ENCODE peak calls at places on chromosomes 4 and X, in four cellular contexts. Y is GM23248, T is H9, F is MM.1S. S is an unnamed sample.
A peak's percentile ranks its signal among the peaks of the same experiment; 100 is the strongest.

GRCh38 chr4:164012396-164013027 is 518.0 kb downstream of the TMA16 start:
- DNase-seq in Y (no peak), T (peak; percentile 71), F (peak; percentile 33), S (peak; percentile 39)

GRCh38 chr4:25867781-25868180 is 5.0 kb upstream of the SEL1L3 start:
- DNase-seq in Y (no peak), T (no peak), F (no peak), S (no peak)

GRCh38 chrX:40106677-40107290 is 9.0 kb upstream of the BCOR start:
- DNase-seq in Y (peak; percentile 17), T (peak; percentile 82), F (no peak), S (peak; percentile 31)

GRCh38 chrX:36334508-36335015 is 415.0 kb downstream of the CFAP47 start:
- DNase-seq in Y (no peak), T (no peak), F (no peak), S (no peak)

GRCh38 chr4:8759987-8760386 is 111.7 kb downstream of the HMX1 start:
- DNase-seq in Y (no peak), T (no peak), F (no peak), S (no peak)

GRCh38 chr4:16772366-16772850 is 126.0 kb downstream of the LDB2 start:
- DNase-seq in Y (peak; percentile 40), T (no peak), F (no peak), S (no peak)

GRCh38 chrX:1244164-1245076 is 24.2 kb upstream of the CSF2RA start:
- DNase-seq in Y (no peak), T (peak; percentile 85), F (peak; percentile 24), S (no peak)

GRCh38 chr4:145937990-145938611 is 522 bp downstream of the ZNF827 start:
- DNase-seq in Y (peak; percentile 69), T (no peak), F (peak; percentile 31), S (peak; percentile 59)

GRCh38 chr4:73021634-73022033 is 47.9 kb downstream of the COX18 start:
- DNase-seq in Y (peak; percentile 68), T (no peak), F (peak; percentile 26), S (peak; percentile 19)

GRCh38 chrX:40843643-40844042 is 108.3 kb upstream of the MED14 start:
- DNase-seq in Y (no peak), T (no peak), F (no peak), S (no peak)

GRCh38 chr4:84790769-84791565 is 175.5 kb downstream of the WDFY3 start:
- DNase-seq in Y (no peak), T (no peak), F (no peak), S (no peak)

GRCh38 chrX:33840176-33840575 is 291.9 kb downstream of the FAM47A start:
- DNase-seq in Y (no peak), T (no peak), F (no peak), S (no peak)

GRCh38 chr4:108619372-108620100 is 840 bp upstream of the RPL34 start:
- DNase-seq in Y (peak; percentile 25), T (no peak), F (no peak), S (no peak)

GRCh38 chrX:125786306-125786705 is 379.8 kb downstream of the DCAF12L2 start:
- DNase-seq in Y (no peak), T (no peak), F (no peak), S (no peak)

GRCh38 chr4:67879486-67879885 is 4.3 kb downstream of the TMPRSS11D start:
- DNase-seq in Y (no peak), T (no peak), F (no peak), S (peak; percentile 2)

GRCh38 chrX:71846429-71846828 is 64.2 kb upstream of the NHSL2 start:
- DNase-seq in Y (peak; percentile 33), T (no peak), F (no peak), S (peak; percentile 70)

GRCh38 chr4:2570551-2571222 is 34.2 kb downstream of the FAM193A start:
- DNase-seq in Y (no peak), T (no peak), F (no peak), S (no peak)

GRCh38 chr4:86367577-86367976 is 7.7 kb upstream of the MAPK10 start:
- DNase-seq in Y (peak; percentile 58), T (no peak), F (no peak), S (peak; percentile 14)

GRCh38 chr4:917992-918391 is 14.1 kb downstream of the GAK start:
- DNase-seq in Y (no peak), T (no peak), F (no peak), S (no peak)

GRCh38 chr4:105145059-105145912 is 1.4 kb upstream of the TET2 start:
- DNase-seq in Y (peak; percentile 33), T (no peak), F (no peak), S (no peak)

GRCh38 chr4:106315476-106315967 is 487 bp downstream of the TBCK start:
- DNase-seq in Y (peak; percentile 86), T (no peak), F (peak; percentile 21), S (peak; percentile 61)

GRCh38 chrX:70262952-70263567 is 3.1 kb upstream of the P2RY4 start:
- DNase-seq in Y (peak; percentile 61), T (peak; percentile 81), F (peak; percentile 46), S (peak; percentile 18)

GRCh38 chr4:139798456-139798855 is 132.8 kb downstream of the MGST2 start:
- DNase-seq in Y (no peak), T (no peak), F (peak; percentile 20), S (no peak)

GRCh38 chr4:21467551-21467950 is 481.0 kb downstream of the KCNIP4 start:
- DNase-seq in Y (no peak), T (no peak), F (no peak), S (no peak)

GRCh38 chr4:34935739-34936138 is 1308.6 kb downstream of the ARAP2 start:
- DNase-seq in Y (no peak), T (no peak), F (no peak), S (no peak)

GRCh38 chr4:173556398-173557131 is 26.5 kb upstream of the HAND2 start:
- DNase-seq in Y (peak; percentile 5), T (no peak), F (no peak), S (no peak)

GRCh38 chr4:8152865-8153257 is 5.8 kb downstream of the ABLIM2 start:
- DNase-seq in Y (no peak), T (no peak), F (no peak), S (no peak)

DNA sequence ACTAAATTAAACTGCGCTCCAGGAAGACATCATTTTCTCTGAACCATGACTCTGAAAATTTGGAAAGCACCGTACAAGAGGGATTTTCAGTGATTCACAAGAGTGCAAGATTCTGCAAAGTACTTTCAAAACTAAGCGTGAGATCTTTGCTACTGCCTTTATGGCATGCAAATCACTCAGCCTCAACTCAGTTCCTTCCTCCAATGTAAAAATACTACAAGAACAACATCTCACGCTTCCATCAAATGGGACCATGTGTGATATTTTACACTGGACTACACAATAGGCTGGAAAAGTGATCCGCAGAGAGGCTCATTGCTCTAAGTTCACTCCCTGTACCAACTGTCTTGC is 682 bp upstream of the IL15 start:
- DNase-seq in Y (no peak), T (no peak), F (peak; percentile 66), S (no peak)
- H2AFZ ChIP-seq in Y (peak overlapping the region; percentile 96), T (peak overlapping the region; percentile 4), F (peak overlapping the region; percentile 94), S (no peak overlapping the region)

GRCh38 chrX:57929373-57929772 is 19.1 kb upstream of the ZXDA start:
- DNase-seq in Y (peak; percentile 45), T (no peak), F (peak; percentile 67), S (peak; percentile 0)

GRCh38 chrX:57933321-57933720 is 23.1 kb upstream of the ZXDA start:
- DNase-seq in Y (peak; percentile 4), T (no peak), F (no peak), S (no peak)

GRCh38 chrX:57930051-57930450 is 19.8 kb upstream of the ZXDA start:
- DNase-seq in Y (peak; percentile 46), T (no peak), F (peak; percentile 37), S (no peak)

GRCh38 chrX:57932266-57932665 is 22.0 kb upstream of the ZXDA start:
- DNase-seq in Y (no peak), T (no peak), F (no peak), S (no peak)
- H2AFZ ChIP-seq in Y (no peak overlapping the region), T (no peak overlapping the region), F (no peak overlapping the region), S (no peak overlapping the region)

GRCh38 chrX:3451566-3451965 is 105.1 kb upstream of the MXRA5 start:
- DNase-seq in Y (no peak), T (no peak), F (no peak), S (no peak)

GRCh38 chrX:3448563-3448962 is 102.1 kb upstream of the MXRA5 start:
- DNase-seq in Y (no peak), T (no peak), F (no peak), S (no peak)

DNA sequence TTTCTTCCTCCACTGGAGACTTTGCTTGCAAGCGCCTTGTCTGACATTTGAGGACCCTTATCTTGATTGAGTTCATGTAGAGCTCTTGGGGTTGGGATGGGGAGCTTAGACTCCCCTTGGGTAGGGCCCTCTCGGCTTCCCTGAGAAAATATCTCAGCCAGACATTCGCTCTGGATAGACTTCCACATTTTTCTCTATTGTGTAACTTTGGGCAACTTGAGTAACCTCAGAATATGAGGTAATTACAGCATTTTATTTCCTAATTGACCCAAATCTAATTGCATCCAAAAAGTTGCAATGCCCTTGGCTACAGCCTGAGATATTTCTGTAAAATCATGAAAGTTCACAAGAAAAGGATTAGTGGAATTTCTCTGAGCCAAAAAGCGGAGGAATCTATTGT is 102.8 kb upstream of the MXRA5 start:
- DNase-seq in Y (peak; percentile 62), T (no peak), F (no peak), S (no peak)
- H2AFZ ChIP-seq in Y (peak overlapping the region; percentile 38), T (no peak overlapping the region), F (no peak overlapping the region), S (no peak overlapping the region)

DNA sequence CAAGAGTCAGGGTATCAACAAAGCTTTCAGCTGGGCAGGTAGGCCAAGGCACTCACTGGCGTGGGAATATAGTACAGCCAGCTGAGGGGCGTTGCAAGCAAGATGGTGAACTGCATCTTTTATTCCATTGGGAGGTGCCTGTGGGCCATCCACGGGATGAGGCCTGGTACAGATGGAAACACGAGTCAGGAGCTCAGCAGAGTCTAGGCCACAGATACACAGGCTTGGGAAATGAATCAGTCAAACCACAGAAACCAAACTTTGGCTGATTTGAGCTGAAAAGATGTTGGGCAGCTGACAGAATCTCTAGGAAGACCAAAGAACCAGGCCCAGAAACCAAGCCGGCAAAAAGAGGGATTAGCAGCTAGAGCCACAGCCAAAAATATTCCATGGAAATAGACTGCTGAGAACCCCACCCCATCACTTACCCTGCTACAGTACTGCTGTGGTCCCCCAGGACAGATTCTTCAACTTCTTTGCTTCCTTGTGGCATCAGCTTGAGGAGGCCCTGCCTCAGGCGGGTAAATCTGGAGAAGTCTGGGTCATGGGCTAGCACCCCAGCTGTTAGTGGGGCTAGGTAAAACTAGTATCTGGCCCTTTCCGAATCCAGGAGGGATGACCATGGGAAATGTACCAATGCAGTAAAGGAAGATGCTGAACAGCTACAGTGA is 75.4 kb downstream of the TMEM131L start:
- DNase-seq in Y (peak; percentile 92), T (no peak), F (no peak), S (peak; percentile 46)
- H2AFZ ChIP-seq in Y (no peak overlapping the region), T (no peak overlapping the region), F (no peak overlapping the region), S (no peak overlapping the region)

S was measured in mesenchymal stem cell.